ENCODE peak calls at places on chromosomes 1 and 21, in six cellular contexts. One of them, this sample, is unnamed.

GRCh38 chr1:85465791-85466134 is 804 bp upstream of the DDAH1 start:
- DNase-seq in AG09319: no peak
- DNase-seq in stimulated activated CD8-positive, alpha-beta memory T cell treated with anti-CD3 and anti-CD28 coated beads, Interleukin-2, amount 100 ng/mL, for 48 hours: no peak
- DNase-seq in CD4-positive, alpha-beta T cell: no peak
- DNase-seq in activated naive CD4-positive, alpha-beta T cell treated with anti-CD3 and anti-CD28 coated beads, Interleukin-2, amount 10 ng/mL, durations not matched to agents 7 days and 5 days: no peak
- DNase-seq in progenitor cell of endocrine pancreas: no peak
- DNase-seq in this sample: no peak

GRCh38 chr21:45073301-45074047 is 906 bp upstream of the ADARB1 start:
- DNase-seq in AG09319: no peak
- DNase-seq in stimulated activated CD8-positive, alpha-beta memory T cell treated with anti-CD3 and anti-CD28 coated beads, Interleukin-2, amount 100 ng/mL, for 48 hours: no peak
- DNase-seq in CD4-positive, alpha-beta T cell: no peak
- DNase-seq in activated naive CD4-positive, alpha-beta T cell treated with anti-CD3 and anti-CD28 coated beads, Interleukin-2, amount 10 ng/mL, durations not matched to agents 7 days and 5 days: peak
- DNase-seq in progenitor cell of endocrine pancreas: peak
- DNase-seq in this sample: no peak

GRCh38 chr1:109914587-109915240 is 4.1 kb downstream of the CSF1 start:
- DNase-seq in AG09319: peak
- DNase-seq in stimulated activated CD8-positive, alpha-beta memory T cell treated with anti-CD3 and anti-CD28 coated beads, Interleukin-2, amount 100 ng/mL, for 48 hours: no peak
- DNase-seq in CD4-positive, alpha-beta T cell: no peak
- DNase-seq in activated naive CD4-positive, alpha-beta T cell treated with anti-CD3 and anti-CD28 coated beads, Interleukin-2, amount 10 ng/mL, durations not matched to agents 7 days and 5 days: no peak
- DNase-seq in progenitor cell of endocrine pancreas: no peak
- DNase-seq in this sample: no peak

GRCh38 chr1:100077525-100077924 is 55.2 kb downstream of the SASS6 start:
- DNase-seq in AG09319: no peak
- DNase-seq in stimulated activated CD8-positive, alpha-beta memory T cell treated with anti-CD3 and anti-CD28 coated beads, Interleukin-2, amount 100 ng/mL, for 48 hours: no peak
- DNase-seq in CD4-positive, alpha-beta T cell: no peak
- DNase-seq in activated naive CD4-positive, alpha-beta T cell treated with anti-CD3 and anti-CD28 coated beads, Interleukin-2, amount 10 ng/mL, durations not matched to agents 7 days and 5 days: no peak
- DNase-seq in progenitor cell of endocrine pancreas: no peak
- DNase-seq in this sample: no peak

GRCh38 chr1:56357931-56358783 is 221.2 kb downstream of the PLPP3 start:
- DNase-seq in AG09319: no peak
- DNase-seq in stimulated activated CD8-positive, alpha-beta memory T cell treated with anti-CD3 and anti-CD28 coated beads, Interleukin-2, amount 100 ng/mL, for 48 hours: no peak
- DNase-seq in CD4-positive, alpha-beta T cell: no peak
- DNase-seq in activated naive CD4-positive, alpha-beta T cell treated with anti-CD3 and anti-CD28 coated beads, Interleukin-2, amount 10 ng/mL, durations not matched to agents 7 days and 5 days: no peak
- DNase-seq in progenitor cell of endocrine pancreas: no peak
- DNase-seq in this sample: no peak

GRCh38 chr21:34553199-34553952 is 41.4 kb upstream of the KCNE1 start:
- DNase-seq in AG09319: peak
- DNase-seq in stimulated activated CD8-positive, alpha-beta memory T cell treated with anti-CD3 and anti-CD28 coated beads, Interleukin-2, amount 100 ng/mL, for 48 hours: no peak
- DNase-seq in CD4-positive, alpha-beta T cell: no peak
- DNase-seq in activated naive CD4-positive, alpha-beta T cell treated with anti-CD3 and anti-CD28 coated beads, Interleukin-2, amount 10 ng/mL, durations not matched to agents 7 days and 5 days: no peak
- DNase-seq in progenitor cell of endocrine pancreas: no peak
- DNase-seq in this sample: no peak

GRCh38 chr1:92192246-92192645 is 25.5 kb upstream of the C1orf146 start:
- DNase-seq in AG09319: no peak
- DNase-seq in stimulated activated CD8-positive, alpha-beta memory T cell treated with anti-CD3 and anti-CD28 coated beads, Interleukin-2, amount 100 ng/mL, for 48 hours: no peak
- DNase-seq in CD4-positive, alpha-beta T cell: no peak
- DNase-seq in activated naive CD4-positive, alpha-beta T cell treated with anti-CD3 and anti-CD28 coated beads, Interleukin-2, amount 10 ng/mL, durations not matched to agents 7 days and 5 days: no peak
- DNase-seq in progenitor cell of endocrine pancreas: no peak
- DNase-seq in this sample: no peak

GRCh38 chr1:72230746-72231145 is 51.6 kb downstream of the NEGR1 start:
- DNase-seq in AG09319: no peak
- DNase-seq in stimulated activated CD8-positive, alpha-beta memory T cell treated with anti-CD3 and anti-CD28 coated beads, Interleukin-2, amount 100 ng/mL, for 48 hours: no peak
- DNase-seq in CD4-positive, alpha-beta T cell: no peak
- DNase-seq in activated naive CD4-positive, alpha-beta T cell treated with anti-CD3 and anti-CD28 coated beads, Interleukin-2, amount 10 ng/mL, durations not matched to agents 7 days and 5 days: no peak
- DNase-seq in progenitor cell of endocrine pancreas: no peak
- DNase-seq in this sample: no peak

GRCh38 chr21:46459356-46460112 is 843 bp downstream of the DIP2A start:
- DNase-seq in AG09319: no peak
- DNase-seq in stimulated activated CD8-positive, alpha-beta memory T cell treated with anti-CD3 and anti-CD28 coated beads, Interleukin-2, amount 100 ng/mL, for 48 hours: no peak
- DNase-seq in CD4-positive, alpha-beta T cell: no peak
- DNase-seq in activated naive CD4-positive, alpha-beta T cell treated with anti-CD3 and anti-CD28 coated beads, Interleukin-2, amount 10 ng/mL, durations not matched to agents 7 days and 5 days: peak
- DNase-seq in progenitor cell of endocrine pancreas: peak
- DNase-seq in this sample: no peak

GRCh38 chr1:11712285-11712684 is 20.8 kb downstream of the DRAXIN start:
- DNase-seq in AG09319: no peak
- DNase-seq in stimulated activated CD8-positive, alpha-beta memory T cell treated with anti-CD3 and anti-CD28 coated beads, Interleukin-2, amount 100 ng/mL, for 48 hours: no peak
- DNase-seq in CD4-positive, alpha-beta T cell: no peak
- DNase-seq in activated naive CD4-positive, alpha-beta T cell treated with anti-CD3 and anti-CD28 coated beads, Interleukin-2, amount 10 ng/mL, durations not matched to agents 7 days and 5 days: no peak
- DNase-seq in progenitor cell of endocrine pancreas: no peak
- DNase-seq in this sample: no peak

GRCh38 chr1:237562247-237562823 is 328.4 kb downstream of the ZP4 start:
- DNase-seq in AG09319: peak
- DNase-seq in stimulated activated CD8-positive, alpha-beta memory T cell treated with anti-CD3 and anti-CD28 coated beads, Interleukin-2, amount 100 ng/mL, for 48 hours: no peak
- DNase-seq in CD4-positive, alpha-beta T cell: no peak
- DNase-seq in activated naive CD4-positive, alpha-beta T cell treated with anti-CD3 and anti-CD28 coated beads, Interleukin-2, amount 10 ng/mL, durations not matched to agents 7 days and 5 days: no peak
- DNase-seq in progenitor cell of endocrine pancreas: no peak
- DNase-seq in this sample: no peak

GRCh38 chr1:25806418-25806817 is 6.4 kb downstream of the SELENON start:
- DNase-seq in AG09319: no peak
- DNase-seq in stimulated activated CD8-positive, alpha-beta memory T cell treated with anti-CD3 and anti-CD28 coated beads, Interleukin-2, amount 100 ng/mL, for 48 hours: no peak
- DNase-seq in CD4-positive, alpha-beta T cell: no peak
- DNase-seq in activated naive CD4-positive, alpha-beta T cell treated with anti-CD3 and anti-CD28 coated beads, Interleukin-2, amount 10 ng/mL, durations not matched to agents 7 days and 5 days: no peak
- DNase-seq in progenitor cell of endocrine pancreas: no peak
- DNase-seq in this sample: no peak

GRCh38 chr1:35962952-35963351 is 32.0 kb downstream of the AGO3 start:
- DNase-seq in AG09319: no peak
- DNase-seq in stimulated activated CD8-positive, alpha-beta memory T cell treated with anti-CD3 and anti-CD28 coated beads, Interleukin-2, amount 100 ng/mL, for 48 hours: no peak
- DNase-seq in CD4-positive, alpha-beta T cell: no peak
- DNase-seq in activated naive CD4-positive, alpha-beta T cell treated with anti-CD3 and anti-CD28 coated beads, Interleukin-2, amount 10 ng/mL, durations not matched to agents 7 days and 5 days: no peak
- DNase-seq in progenitor cell of endocrine pancreas: no peak
- DNase-seq in this sample: no peak

GRCh38 chr1:162215902-162216301 is 146.4 kb downstream of the NOS1AP start:
- DNase-seq in AG09319: no peak
- DNase-seq in stimulated activated CD8-positive, alpha-beta memory T cell treated with anti-CD3 and anti-CD28 coated beads, Interleukin-2, amount 100 ng/mL, for 48 hours: no peak
- DNase-seq in CD4-positive, alpha-beta T cell: no peak
- DNase-seq in activated naive CD4-positive, alpha-beta T cell treated with anti-CD3 and anti-CD28 coated beads, Interleukin-2, amount 10 ng/mL, durations not matched to agents 7 days and 5 days: no peak
- DNase-seq in progenitor cell of endocrine pancreas: no peak
- DNase-seq in this sample: no peak

GRCh38 chr1:208534604-208534907 is 290.4 kb upstream of the PLXNA2 start:
- DNase-seq in AG09319: no peak
- DNase-seq in stimulated activated CD8-positive, alpha-beta memory T cell treated with anti-CD3 and anti-CD28 coated beads, Interleukin-2, amount 100 ng/mL, for 48 hours: no peak
- DNase-seq in CD4-positive, alpha-beta T cell: no peak
- DNase-seq in activated naive CD4-positive, alpha-beta T cell treated with anti-CD3 and anti-CD28 coated beads, Interleukin-2, amount 10 ng/mL, durations not matched to agents 7 days and 5 days: no peak
- DNase-seq in progenitor cell of endocrine pancreas: no peak
- DNase-seq in this sample: no peak

GRCh38 chr1:244002721-244003120 is 48.4 kb upstream of the ZBTB18 start:
- DNase-seq in AG09319: no peak
- DNase-seq in stimulated activated CD8-positive, alpha-beta memory T cell treated with anti-CD3 and anti-CD28 coated beads, Interleukin-2, amount 100 ng/mL, for 48 hours: no peak
- DNase-seq in CD4-positive, alpha-beta T cell: no peak
- DNase-seq in activated naive CD4-positive, alpha-beta T cell treated with anti-CD3 and anti-CD28 coated beads, Interleukin-2, amount 10 ng/mL, durations not matched to agents 7 days and 5 days: no peak
- DNase-seq in progenitor cell of endocrine pancreas: no peak
- DNase-seq in this sample: no peak

GRCh38 chr21:45596704-45597318 is 46.7 kb upstream of the PCBP3 start:
- DNase-seq in AG09319: no peak
- DNase-seq in stimulated activated CD8-positive, alpha-beta memory T cell treated with anti-CD3 and anti-CD28 coated beads, Interleukin-2, amount 100 ng/mL, for 48 hours: peak
- DNase-seq in CD4-positive, alpha-beta T cell: peak
- DNase-seq in activated naive CD4-positive, alpha-beta T cell treated with anti-CD3 and anti-CD28 coated beads, Interleukin-2, amount 10 ng/mL, durations not matched to agents 7 days and 5 days: peak
- DNase-seq in progenitor cell of endocrine pancreas: peak
- DNase-seq in this sample: peak

GRCh38 chr1:54403808-54404261 is 2.4 kb downstream of the SSBP3 start:
- DNase-seq in AG09319: no peak
- DNase-seq in stimulated activated CD8-positive, alpha-beta memory T cell treated with anti-CD3 and anti-CD28 coated beads, Interleukin-2, amount 100 ng/mL, for 48 hours: no peak
- DNase-seq in CD4-positive, alpha-beta T cell: no peak
- DNase-seq in activated naive CD4-positive, alpha-beta T cell treated with anti-CD3 and anti-CD28 coated beads, Interleukin-2, amount 10 ng/mL, durations not matched to agents 7 days and 5 days: peak
- DNase-seq in progenitor cell of endocrine pancreas: no peak
- DNase-seq in this sample: no peak

GRCh38 chr1:230922620-230923019 is 54.3 kb upstream of the C1orf198 start:
- DNase-seq in AG09319: no peak
- DNase-seq in stimulated activated CD8-positive, alpha-beta memory T cell treated with anti-CD3 and anti-CD28 coated beads, Interleukin-2, amount 100 ng/mL, for 48 hours: no peak
- DNase-seq in CD4-positive, alpha-beta T cell: no peak
- DNase-seq in activated naive CD4-positive, alpha-beta T cell treated with anti-CD3 and anti-CD28 coated beads, Interleukin-2, amount 10 ng/mL, durations not matched to agents 7 days and 5 days: no peak
- DNase-seq in progenitor cell of endocrine pancreas: no peak
- DNase-seq in this sample: no peak

GRCh38 chr1:241253491-241253890 is 103.5 kb downstream of the RGS7 start:
- DNase-seq in AG09319: no peak
- DNase-seq in stimulated activated CD8-positive, alpha-beta memory T cell treated with anti-CD3 and anti-CD28 coated beads, Interleukin-2, amount 100 ng/mL, for 48 hours: no peak
- DNase-seq in CD4-positive, alpha-beta T cell: no peak
- DNase-seq in activated naive CD4-positive, alpha-beta T cell treated with anti-CD3 and anti-CD28 coated beads, Interleukin-2, amount 10 ng/mL, durations not matched to agents 7 days and 5 days: no peak
- DNase-seq in progenitor cell of endocrine pancreas: no peak
- DNase-seq in this sample: no peak

GRCh38 chr1:52368383-52369172 is 2.6 kb upstream of the CC2D1B start:
- DNase-seq in AG09319: no peak
- DNase-seq in stimulated activated CD8-positive, alpha-beta memory T cell treated with anti-CD3 and anti-CD28 coated beads, Interleukin-2, amount 100 ng/mL, for 48 hours: peak
- DNase-seq in CD4-positive, alpha-beta T cell: peak
- DNase-seq in activated naive CD4-positive, alpha-beta T cell treated with anti-CD3 and anti-CD28 coated beads, Interleukin-2, amount 10 ng/mL, durations not matched to agents 7 days and 5 days: peak
- DNase-seq in progenitor cell of endocrine pancreas: peak
- DNase-seq in this sample: peak

GRCh38 chr1:145985502-145986439 is 10.6 kb downstream of the TXNIP start:
- DNase-seq in AG09319: no peak
- DNase-seq in stimulated activated CD8-positive, alpha-beta memory T cell treated with anti-CD3 and anti-CD28 coated beads, Interleukin-2, amount 100 ng/mL, for 48 hours: no peak
- DNase-seq in CD4-positive, alpha-beta T cell: no peak
- DNase-seq in activated naive CD4-positive, alpha-beta T cell treated with anti-CD3 and anti-CD28 coated beads, Interleukin-2, amount 10 ng/mL, durations not matched to agents 7 days and 5 days: no peak
- DNase-seq in progenitor cell of endocrine pancreas: no peak
- DNase-seq in this sample: no peak

GRCh38 chr1:17539526-17540254 is at the start of gene ARHGEF10L:
- DNase-seq in AG09319: no peak
- DNase-seq in stimulated activated CD8-positive, alpha-beta memory T cell treated with anti-CD3 and anti-CD28 coated beads, Interleukin-2, amount 100 ng/mL, for 48 hours: no peak
- DNase-seq in CD4-positive, alpha-beta T cell: no peak
- DNase-seq in activated naive CD4-positive, alpha-beta T cell treated with anti-CD3 and anti-CD28 coated beads, Interleukin-2, amount 10 ng/mL, durations not matched to agents 7 days and 5 days: no peak
- DNase-seq in progenitor cell of endocrine pancreas: peak
- DNase-seq in this sample: no peak